ENCODE peak calls at places on chromosomes 5 and 9, in ten cellular contexts. E is pancreas, P is hepatocyte, Z is right cardiac atrium, V is tibial nerve, S is body of pancreas, U is breast epithelium, I is cardiac muscle cell, G is sigmoid colon, W is endodermal cell. B is an unnamed sample.

GRCh38 chr9:99403371-99403770 is 181.3 kb downstream of the SEC61B start:
- DNase-seq in E (no peak), P (no peak), Z (no peak), V (no peak), S (no peak), U (no peak), I (no peak), G (no peak), W (no peak), B (no peak)

GRCh38 chr9:34513567-34514214 is 9.1 kb downstream of the ENHO start:
- DNase-seq in E (no peak), P (peak; percentile 18), Z (peak; percentile 66), V (no peak), S (peak; percentile 21), U (no peak), I (peak; percentile 79), G (peak; percentile 55), W (peak; percentile 88), B (no peak)

GRCh38 chr9:1530681-1531080 is 480.5 kb downstream of the DMRT2 start:
- DNase-seq in E (no peak), P (no peak), Z (no peak), V (no peak), S (no peak), U (no peak), I (no peak), G (no peak), W (no peak), B (no peak)

GRCh38 chr9:5846501-5846921 is 13.6 kb upstream of the ERMP1 start:
- DNase-seq in E (no peak), P (no peak), Z (no peak), V (no peak), S (no peak), U (no peak), I (no peak), G (no peak), W (no peak), B (no peak)

GRCh38 chr5:160604484-160604883 is 182.8 kb downstream of the PTTG1 start:
- DNase-seq in E (no peak), P (no peak), Z (no peak), V (no peak), S (no peak), U (no peak), I (no peak), G (no peak), W (no peak), B (no peak)

GRCh38 chr9:130193119-130193518 is 20.9 kb downstream of the NCS1 start:
- DNase-seq in E (peak; percentile 64), P (no peak), Z (peak; percentile 47), V (no peak), S (no peak), U (no peak), I (no peak), G (no peak), W (no peak), B (no peak)

GRCh38 chr9:112535811-112536210 is 49.2 kb downstream of the KIAA1958 start:
- DNase-seq in E (no peak), P (no peak), Z (no peak), V (no peak), S (no peak), U (no peak), I (no peak), G (no peak), W (no peak), B (no peak)

GRCh38 chr9:90881648-90882047 is 80.0 kb downstream of the SYK start:
- DNase-seq in E (no peak), P (no peak), Z (no peak), V (no peak), S (no peak), U (no peak), I (no peak), G (no peak), W (peak; percentile 6), B (no peak)

GRCh38 chr5:92391-93220 is 638 bp downstream of the PLEKHG4B start:
- DNase-seq in E (no peak), P (peak; percentile 23), Z (no peak), V (no peak), S (no peak), U (no peak), I (no peak), G (no peak), W (no peak), B (no peak)

GRCh38 chr9:133505186-133505830 is 19.5 kb downstream of the MYMK start:
- DNase-seq in E (no peak), P (no peak), Z (peak; percentile 61), V (no peak), S (no peak), U (no peak), I (no peak), G (no peak), W (no peak), B (no peak)

GRCh38 chr5:20230010-20230409 is 242.0 kb upstream of the CDH18 start:
- DNase-seq in E (no peak), P (no peak), Z (no peak), V (no peak), S (no peak), U (no peak), I (no peak), G (no peak), W (no peak), B (no peak)

GRCh38 chr5:169218176-169218575 is 82.8 kb downstream of the SLIT3 start:
- DNase-seq in E (no peak), P (peak; percentile 42), Z (no peak), V (no peak), S (peak; percentile 14), U (no peak), I (no peak), G (no peak), W (no peak), B (no peak)

GRCh38 chr9:120032639-120033038 is 547.3 kb downstream of the CDK5RAP2 start:
- DNase-seq in E (no peak), P (no peak), Z (no peak), V (no peak), S (no peak), U (no peak), I (no peak), G (no peak), W (peak; percentile 80), B (no peak)

GRCh38 chr5:11780641-11781345 is 123.5 kb downstream of the CTNND2 start:
- DNase-seq in E (no peak), P (no peak), Z (no peak), V (no peak), S (no peak), U (no peak), I (no peak), G (no peak), W (no peak), B (no peak)

GRCh38 chr9:98108540-98109031 is 10.4 kb downstream of the TRIM14 start:
- DNase-seq in E (peak; percentile 2), P (no peak), Z (no peak), V (no peak), S (no peak), U (no peak), I (no peak), G (no peak), W (no peak), B (no peak)

GRCh38 chr5:52895572-52896296 is 93.4 kb upstream of the ITGA2 start:
- DNase-seq in E (no peak), P (no peak), Z (no peak), V (no peak), S (no peak), U (no peak), I (no peak), G (no peak), W (no peak), B (no peak)

GRCh38 chr5:174187481-174187880 is 142.0 kb downstream of the NSG2 start:
- DNase-seq in E (no peak), P (no peak), Z (no peak), V (no peak), S (no peak), U (no peak), I (no peak), G (no peak), W (peak; percentile 14), B (no peak)

GRCh38 chr9:6703898-6704639 is 53.7 kb upstream of the KDM4C start:
- DNase-seq in E (peak; percentile 97), P (peak; percentile 88), Z (peak; percentile 88), V (peak; percentile 55), S (peak; percentile 96), U (peak; percentile 71), I (peak; percentile 93), G (peak; percentile 93), W (peak; percentile 91), B (peak; percentile 79)

GRCh38 chr5:41186143-41186542 is 27.2 kb downstream of the C6 start:
- DNase-seq in E (no peak), P (no peak), Z (no peak), V (no peak), S (no peak), U (no peak), I (no peak), G (no peak), W (no peak), B (no peak)
- H3K27ac ChIP-seq in E (no peak overlapping the region), P (no peak overlapping the region), Z (peak overlapping the region; percentile 81), V (no peak overlapping the region), S (no peak overlapping the region), U (no peak overlapping the region), I (no peak overlapping the region), G (no peak overlapping the region), W (no peak overlapping the region), B (no peak overlapping the region)

GRCh38 chr5:74514888-74515551 is 125.5 kb downstream of the ENC1 start:
- DNase-seq in E (no peak), P (no peak), Z (no peak), V (no peak), S (no peak), U (no peak), I (no peak), G (no peak), W (no peak), B (no peak)
- H3K27ac ChIP-seq in E (no peak overlapping the region), P (peak overlapping the region; percentile 15), Z (no peak overlapping the region), V (no peak overlapping the region), S (no peak overlapping the region), U (no peak overlapping the region), I (no peak overlapping the region), G (no peak overlapping the region), W (no peak overlapping the region), B (no peak overlapping the region)

DNA sequence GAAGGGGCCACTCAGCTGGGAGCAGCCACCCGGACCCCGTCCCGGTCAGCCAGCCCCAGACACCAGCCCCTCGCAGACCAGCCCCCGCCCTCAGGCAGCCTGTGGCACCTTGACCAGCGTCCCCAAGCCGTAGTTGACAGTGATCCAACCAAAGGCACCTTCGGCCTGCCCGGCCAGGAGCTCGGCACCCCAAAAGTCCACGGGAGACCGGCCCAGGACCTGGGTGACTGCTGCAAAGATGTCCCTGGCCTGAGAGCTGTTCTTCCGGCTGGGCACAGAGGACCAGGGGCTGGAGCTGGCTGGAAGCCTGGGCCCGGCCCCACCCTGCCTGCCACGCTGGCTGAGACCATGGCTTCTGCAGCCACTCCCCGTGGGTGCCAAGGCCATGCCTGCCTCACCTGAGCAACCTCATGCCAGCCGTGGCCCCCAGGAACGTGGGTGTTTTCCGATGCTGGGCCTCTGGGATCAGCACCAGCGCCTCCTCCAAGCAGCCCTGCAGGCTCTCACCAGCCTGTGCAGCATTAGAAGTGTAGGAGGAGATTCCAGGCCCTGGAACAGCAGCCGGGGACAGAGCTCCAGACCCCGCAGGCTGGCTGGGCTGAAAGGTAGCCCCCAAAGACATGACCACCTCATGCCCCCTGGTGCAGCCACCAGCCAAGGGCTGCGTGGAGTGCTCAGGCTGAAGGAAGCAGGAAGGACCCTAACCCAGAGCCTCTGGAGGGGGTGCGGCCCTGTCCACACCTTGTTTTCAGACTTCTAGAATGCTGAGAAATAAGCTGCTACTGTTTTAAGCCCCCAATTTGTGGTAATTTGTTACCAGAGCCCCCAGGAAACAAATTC is 4.2 kb downstream of the ENTPD8 start:
- DNase-seq in E (peak; percentile 82), P (no peak), Z (peak; percentile 39), V (no peak), S (no peak), U (no peak), I (no peak), G (no peak), W (no peak), B (no peak)
- H3K27ac ChIP-seq in E (no peak overlapping the region), P (no peak overlapping the region), Z (no peak overlapping the region), V (no peak overlapping the region), S (peak overlapping the region; percentile 71), U (no peak overlapping the region), I (no peak overlapping the region), G (no peak overlapping the region), W (no peak overlapping the region), B (no peak overlapping the region)

GRCh38 chr9:69996947-69997346 is 46.7 kb upstream of the MAMDC2 start:
- DNase-seq in E (no peak), P (peak; percentile 41), Z (no peak), V (peak; percentile 40), S (peak; percentile 20), U (no peak), I (peak; percentile 1), G (no peak), W (no peak), B (no peak)
- H3K27ac ChIP-seq in E (no peak overlapping the region), P (peak overlapping the region; percentile 70), Z (no peak overlapping the region), V (peak overlapping the region; percentile 48), S (no peak overlapping the region), U (no peak overlapping the region), I (no peak overlapping the region), G (peak overlapping the region; percentile 72), W (no peak overlapping the region), B (no peak overlapping the region)